ENCODE peak calls at places on chromosomes 4 and X, in four cellular contexts. F, O, N and X are unnamed samples.

GRCh38 chrX:54194982-54195588 is 12.0 kb upstream of the FAM120C start:
- DNase-seq in F (no peak), O (no peak), N (no peak), X (no peak)

GRCh38 chr4:78331186-78331585 is 220.4 kb upstream of the ANXA3 start:
- DNase-seq in F (no peak), O (no peak), N (no peak), X (no peak)

GRCh38 chr4:153804742-153805141 is 15.9 kb upstream of the SFRP2 start:
- DNase-seq in F (no peak), O (no peak), N (no peak), X (no peak)

GRCh38 chr4:69970071-69970470 is 4.5 kb upstream of the CSN2 start:
- DNase-seq in F (no peak), O (no peak), N (no peak), X (no peak)

GRCh38 chr4:139704915-139705485 is 39.4 kb downstream of the MGST2 start:
- DNase-seq in F (no peak), O (no peak), N (peak), X (no peak)

GRCh38 chrX:29691044-29691443 is 524.3 kb upstream of the MAGEB2 start:
- DNase-seq in F (no peak), O (no peak), N (no peak), X (no peak)

GRCh38 chrX:39869846-39870601 is 227.7 kb downstream of the BCOR start:
- DNase-seq in F (no peak), O (no peak), N (peak), X (no peak)

GRCh38 chrX:39477438-39478120 is 620.2 kb downstream of the BCOR start:
- DNase-seq in F (no peak), O (no peak), N (peak), X (no peak)

GRCh38 chr4:95363966-95364365 is 184.8 kb downstream of the UNC5C start:
- DNase-seq in F (no peak), O (no peak), N (no peak), X (no peak)

GRCh38 chr4:188262464-188262863 is 123.2 kb downstream of the TRIML1 start:
- DNase-seq in F (no peak), O (no peak), N (no peak), X (no peak)

GRCh38 chr4:163681208-163681821 is 186.8 kb downstream of the TMA16 start:
- DNase-seq in F (peak), O (peak), N (peak), X (no peak)

GRCh38 chr4:182102576-182102975 is 140.6 kb upstream of the TENM3 start:
- DNase-seq in F (no peak), O (no peak), N (no peak), X (no peak)

GRCh38 chr4:70759126-70759525 is 37.4 kb downstream of the RUFY3 start:
- DNase-seq in F (no peak), O (no peak), N (no peak), X (no peak)

DNA sequence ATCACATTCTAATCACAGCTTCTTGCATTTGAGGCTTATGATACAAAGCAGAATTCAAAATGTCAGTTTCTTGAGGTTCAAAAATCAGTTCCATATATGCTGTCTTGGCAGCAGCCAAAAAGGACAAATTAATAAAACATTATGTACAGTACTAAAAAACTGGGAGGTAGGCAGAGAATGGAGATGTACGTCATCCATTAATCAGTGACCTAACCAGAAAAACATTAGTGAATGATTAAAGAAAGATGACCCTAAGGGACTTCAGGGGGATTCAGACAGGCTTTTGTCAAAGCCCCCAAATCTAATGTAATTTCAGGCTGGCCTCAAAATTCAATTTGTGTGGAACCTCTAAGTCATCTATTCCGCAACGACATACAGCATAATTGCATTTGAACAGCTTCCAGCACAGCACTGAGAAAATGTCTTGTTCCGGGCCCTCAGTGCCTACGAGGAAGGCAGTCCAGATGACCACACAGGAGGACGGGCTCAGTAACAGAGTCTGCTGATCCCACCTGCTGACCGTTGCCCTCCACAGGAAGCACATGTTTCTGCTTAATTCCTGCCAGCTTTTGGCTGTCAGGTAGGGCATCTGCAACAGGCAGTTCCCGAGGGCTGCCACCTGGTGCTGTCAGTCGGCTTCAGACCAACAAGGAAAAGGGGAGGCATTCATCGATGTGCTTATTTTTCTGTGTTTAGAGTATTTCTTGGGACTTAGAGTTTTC is 83.8 kb upstream of the HHIP start:
- DNase-seq in F (no peak), O (no peak), N (no peak), X (no peak)
- TF ChIP-seq CTCF in F (no peak), O (no peak), N (no peak), X (no peak)

DNA sequence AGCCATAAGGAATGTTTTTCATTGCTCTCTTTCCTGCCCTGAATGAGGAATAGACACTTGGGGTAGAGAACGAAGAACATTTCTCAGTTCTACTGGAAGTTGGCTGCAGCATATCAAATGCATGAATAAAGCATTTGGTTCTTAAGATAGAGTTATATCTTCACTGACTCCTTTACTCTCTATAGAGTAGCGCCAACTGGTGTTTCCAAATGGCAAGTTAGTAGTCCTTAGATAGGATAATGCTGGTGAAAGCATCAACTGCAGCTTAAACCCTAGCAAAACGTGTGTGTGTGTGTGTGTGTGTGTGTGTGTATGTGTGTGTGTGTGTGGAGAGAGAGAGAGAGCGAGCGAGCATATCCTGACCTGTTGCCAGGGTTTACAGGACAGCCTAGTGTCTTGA is 62.2 kb upstream of the FRMPD4 start:
- DNase-seq in F (no peak), O (no peak), N (no peak), X (no peak)
- TF ChIP-seq CTCF in F (no peak), O (no peak), N (no peak), X (no peak)

GRCh38 chr4:144757969-144758368 is 112.0 kb downstream of the HHIP start:
- DNase-seq in F (no peak), O (no peak), N (no peak), X (no peak)

GRCh38 chr4:144750348-144750747 is 104.4 kb downstream of the HHIP start:
- DNase-seq in F (no peak), O (no peak), N (no peak), X (no peak)

GRCh38 chr4:144748814-144749555 is 103.0 kb downstream of the HHIP start:
- DNase-seq in F (no peak), O (no peak), N (no peak), X (no peak)

GRCh38 chr4:144754562-144755410 is 108.8 kb downstream of the HHIP start:
- DNase-seq in F (no peak), O (no peak), N (no peak), X (no peak)
- TF ChIP-seq CTCF in F (no peak), O (no peak), N (no peak), X (no peak)

GRCh38 chr4:186067757-186068385 is 1.1 kb upstream of the TLR3 start:
- DNase-seq in F (peak), O (peak), N (peak), X (no peak)
- TF ChIP-seq CTCF in F (peak), O (peak), N (peak), X (no peak)

GRCh38 chrX:137151403-137151802 is 117.6 kb upstream of the GPR101 start:
- DNase-seq in F (no peak), O (no peak), N (no peak), X (no peak)
- TF ChIP-seq CTCF in F (no peak), O (no peak), N (no peak), X (no peak)

GRCh38 chrX:15888062-15888461 is 33.4 kb upstream of the AP1S2 start:
- DNase-seq in F (no peak), O (no peak), N (no peak), X (no peak)

GRCh38 chrX:15881498-15881897 is 26.9 kb upstream of the AP1S2 start:
- DNase-seq in F (no peak), O (no peak), N (no peak), X (no peak)

GRCh38 chrX:15882704-15883539 is 28.3 kb upstream of the AP1S2 start:
- DNase-seq in F (no peak), O (no peak), N (peak), X (no peak)

DNA sequence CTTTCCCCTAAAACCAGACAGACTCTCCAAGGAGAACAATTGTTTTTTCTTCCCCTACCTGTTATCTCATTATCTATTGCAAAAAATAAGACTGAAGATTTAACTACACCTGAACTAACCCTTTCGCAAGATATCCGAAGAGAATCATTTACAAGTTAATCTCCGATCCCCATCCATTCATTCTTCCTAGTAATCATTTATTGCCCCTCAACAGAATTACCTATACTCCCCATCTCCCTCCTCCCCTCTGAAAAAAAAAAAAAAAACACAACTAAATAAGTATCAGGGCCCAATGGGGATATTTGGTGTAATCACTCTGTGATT is 28.9 kb upstream of the AP1S2 start:
- DNase-seq in F (no peak), O (no peak), N (no peak), X (no peak)
- TF ChIP-seq CTCF in F (no peak), O (no peak), N (no peak), X (no peak)

DNA sequence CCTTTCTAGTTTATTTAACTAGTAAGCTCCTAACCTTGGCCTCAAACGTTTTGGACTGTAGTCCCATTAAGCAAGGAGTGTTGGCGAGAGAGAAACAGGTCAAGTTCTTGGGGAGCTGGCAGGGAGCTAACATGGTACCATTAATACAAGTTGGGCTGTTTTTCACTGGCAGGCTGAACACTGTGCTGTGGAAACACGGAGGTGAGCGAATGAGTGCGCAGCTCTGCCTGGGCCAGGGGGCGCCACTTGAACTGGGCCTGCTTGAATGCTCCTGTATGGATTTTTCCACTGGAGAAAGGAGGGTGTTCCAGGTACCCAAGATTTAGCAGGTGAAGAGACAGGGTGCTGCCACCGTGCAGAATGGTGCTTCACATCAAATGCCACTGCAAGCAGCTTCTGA is 7.4 kb upstream of the SMS start:
- DNase-seq in F (no peak), O (no peak), N (no peak), X (no peak)
- TF ChIP-seq CTCF in F (no peak), O (no peak), N (no peak), X (no peak)

GRCh38 chrX:70132877-70133302 is 357 bp upstream of the IGBP1 start:
- DNase-seq in F (no peak), O (no peak), N (no peak), X (no peak)

GRCh38 chrX:70134116-70134477 is 850 bp downstream of the IGBP1 start:
- DNase-seq in F (no peak), O (no peak), N (no peak), X (no peak)

GRCh38 chrX:70129811-70130210 is 3.4 kb upstream of the IGBP1 start:
- DNase-seq in F (no peak), O (no peak), N (no peak), X (no peak)

GRCh38 chrX:70133303-70134115 is at the start of gene IGBP1:
- DNase-seq in F (peak), O (peak), N (peak), X (peak)

GRCh38 chrX:70132244-70132643 is 1.0 kb upstream of the IGBP1 start:
- DNase-seq in F (no peak), O (no peak), N (peak), X (no peak)
- TF ChIP-seq CTCF in F (no peak), O (no peak), N (no peak), X (no peak)

GRCh38 chr4:13547563-13548041 is 3.3 kb upstream of the NKX3-2 start:
- DNase-seq in F (no peak), O (peak), N (peak), X (no peak)

GRCh38 chr4:13555325-13555724 is 11.0 kb upstream of the NKX3-2 start:
- DNase-seq in F (no peak), O (no peak), N (no peak), X (no peak)

GRCh38 chr4:13548984-13549546 is 4.8 kb upstream of the NKX3-2 start:
- DNase-seq in F (peak), O (peak), N (peak), X (peak)

GRCh38 chr4:13548059-13548983 is 4.0 kb upstream of the NKX3-2 start:
- DNase-seq in F (no peak), O (peak), N (no peak), X (no peak)

GRCh38 chr4:13553081-13553480 is 8.8 kb upstream of the NKX3-2 start:
- DNase-seq in F (no peak), O (no peak), N (no peak), X (no peak)
- TF ChIP-seq CTCF in F (no peak), O (no peak), N (no peak), X (no peak)

GRCh38 chrX:154526901-154527675 is 11.1 kb upstream of the FAM3A start:
- DNase-seq in F (peak), O (peak), N (peak), X (no peak)
- TF ChIP-seq CTCF in F (peak), O (peak), N (peak), X (no peak)